ENCODE peak calls at places on chromosomes 5 and 9, in seven cellular contexts. Y, R, O, D, S, V and P are unnamed samples. For H3K4me1, the result is how much of the 10 kb centered on the place peaks cover.

GRCh38 chr9:127036437-127036836 is 86.0 kb downstream of the ANGPTL2 start:
- DNase-seq in Y (no peak), R (no peak), O (no peak), D (no peak), S (no peak), V (no peak), P (no peak)

GRCh38 chr9:119458068-119458467 is 88.8 kb upstream of the BRINP1 start:
- DNase-seq in Y (no peak), R (no peak), O (no peak), D (no peak), S (no peak), V (no peak), P (no peak)

GRCh38 chr9:91197232-91198181 is 164.2 kb downstream of the AUH start:
- DNase-seq in Y (peak), R (no peak), O (peak), D (peak), S (peak), V (peak), P (peak)

GRCh38 chr5:160262665-160263064 is 33.4 kb downstream of the FABP6 start:
- DNase-seq in Y (no peak), R (peak), O (no peak), D (no peak), S (no peak), V (no peak), P (no peak)

GRCh38 chr5:178382689-178383276 is 150.2 kb upstream of the PHYKPL start:
- DNase-seq in Y (no peak), R (no peak), O (no peak), D (no peak), S (peak), V (no peak), P (no peak)

GRCh38 chr5:41517909-41518308 is 7.5 kb upstream of the PLCXD3 start:
- DNase-seq in Y (no peak), R (no peak), O (no peak), D (no peak), S (no peak), V (no peak), P (no peak)

GRCh38 chr9:114895605-114896004 is 34.8 kb downstream of the TNFSF8 start:
- DNase-seq in Y (peak), R (no peak), O (no peak), D (no peak), S (no peak), V (no peak), P (no peak)

GRCh38 chr9:100309992-100310391 is 42.8 kb downstream of the TEX10 start:
- DNase-seq in Y (no peak), R (no peak), O (no peak), D (no peak), S (no peak), V (no peak), P (no peak)

GRCh38 chr5:96144289-96144688 is 182.6 kb upstream of the ELL2 start:
- DNase-seq in Y (no peak), R (no peak), O (no peak), D (no peak), S (no peak), V (no peak), P (no peak)

GRCh38 chr5:60842859-60843692 is 993 bp downstream of the ELOVL7 start:
- DNase-seq in Y (no peak), R (no peak), O (no peak), D (no peak), S (peak), V (no peak), P (no peak)

GRCh38 chr5:53381-54174 is 38.4 kb upstream of the PLEKHG4B start:
- DNase-seq in Y (no peak), R (no peak), O (no peak), D (no peak), S (peak), V (no peak), P (no peak)

GRCh38 chr5:77683171-77683732 is 44.7 kb upstream of the OTP start:
- DNase-seq in Y (no peak), R (no peak), O (no peak), D (no peak), S (no peak), V (no peak), P (no peak)

GRCh38 chr5:133482033-133482432 is 130.3 kb downstream of the FSTL4 start:
- DNase-seq in Y (no peak), R (no peak), O (no peak), D (no peak), S (no peak), V (no peak), P (no peak)

GRCh38 chr5:154868702-154869101 is 10.3 kb downstream of the CNOT8 start:
- DNase-seq in Y (no peak), R (no peak), O (no peak), D (no peak), S (peak), V (no peak), P (peak)

GRCh38 chr9:131299346-131299745 is 9.8 kb downstream of the PLPP7 start:
- DNase-seq in Y (no peak), R (peak), O (peak), D (no peak), S (no peak), V (no peak), P (no peak)

GRCh38 chr9:130029591-130029990 is 13.4 kb downstream of the FNBP1 start:
- DNase-seq in Y (no peak), R (no peak), O (no peak), D (no peak), S (no peak), V (no peak), P (no peak)
- H3K4me1 ChIP-seq in Y (half or more), R (under half), O (under half), D (half or more), S (half or more), V (under half), P (half or more)

GRCh38 chr5:144183254-144183889 is 12.7 kb downstream of the KCTD16 start:
- DNase-seq in Y (no peak), R (no peak), O (no peak), D (no peak), S (no peak), V (no peak), P (no peak)
- TF ChIP-seq CTCF in Y (peak), R (peak), O (peak), D (peak), S (peak), V (peak), P (peak)

GRCh38 chr9:89523948-89524347 is 26.0 kb upstream of the SEMA4D start:
- DNase-seq in Y (no peak), R (no peak), O (no peak), D (no peak), S (no peak), V (no peak), P (no peak)

GRCh38 chr9:89519393-89519805 is 21.5 kb upstream of the SEMA4D start:
- DNase-seq in Y (no peak), R (no peak), O (peak), D (no peak), S (peak), V (no peak), P (peak)

GRCh38 chr9:89524888-89525385 is 27.0 kb upstream of the SEMA4D start:
- DNase-seq in Y (no peak), R (no peak), O (no peak), D (no peak), S (no peak), V (no peak), P (no peak)

GRCh38 chr9:89522979-89523305 is 25.0 kb upstream of the SEMA4D start:
- DNase-seq in Y (no peak), R (no peak), O (no peak), D (no peak), S (no peak), V (no peak), P (no peak)

DNA sequence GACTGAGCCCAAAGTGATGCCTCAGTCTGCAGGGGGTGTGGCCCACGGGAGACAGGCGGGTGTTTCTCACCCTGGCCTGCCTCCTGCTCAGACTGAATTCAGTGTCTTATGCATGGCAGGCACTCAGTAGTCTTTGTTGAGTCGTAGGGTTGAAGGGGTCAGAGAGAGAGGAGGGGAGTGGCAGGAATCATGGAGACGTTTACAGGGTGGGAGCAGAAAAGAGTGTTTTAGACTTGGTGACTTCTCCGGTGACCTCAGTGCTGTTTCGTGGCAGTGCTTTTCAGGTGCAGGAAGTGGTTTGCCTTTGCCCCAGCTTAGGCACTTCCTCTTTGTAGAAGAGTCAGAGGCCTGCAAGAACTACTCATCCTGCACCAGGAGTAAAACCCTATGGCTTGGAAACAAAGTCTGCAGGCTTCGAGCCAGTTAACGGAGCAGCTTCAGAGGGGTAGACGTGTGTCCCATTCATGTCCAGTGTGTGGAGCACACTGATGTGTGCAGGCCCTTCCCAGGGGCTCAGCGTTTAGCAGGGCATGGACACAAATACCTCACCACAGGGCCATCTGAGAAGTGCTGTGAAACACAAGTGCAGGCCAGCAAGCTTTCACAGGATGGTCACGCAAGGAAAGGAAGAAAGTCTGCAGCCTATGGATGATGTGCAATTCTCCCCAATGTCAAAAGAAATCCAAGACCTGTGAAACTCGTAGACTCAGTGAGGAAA is 24.5 kb upstream of the SEMA4D start:
- DNase-seq in Y (no peak), R (no peak), O (no peak), D (peak), S (no peak), V (no peak), P (peak)
- H3K27ac ChIP-seq in Y (no peak), R (no peak), O (no peak), D (no peak), S (no peak), V (no peak), P (no peak)

GRCh38 chr9:137202966-137203365 is 2.4 kb upstream of the TPRN start:
- DNase-seq in Y (no peak), R (no peak), O (no peak), D (no peak), S (no peak), V (no peak), P (no peak)
- H3K4me1 ChIP-seq in Y (half or more), R (half or more), O (half or more), D (half or more), S (half or more), V (half or more), P (half or more)

DNA sequence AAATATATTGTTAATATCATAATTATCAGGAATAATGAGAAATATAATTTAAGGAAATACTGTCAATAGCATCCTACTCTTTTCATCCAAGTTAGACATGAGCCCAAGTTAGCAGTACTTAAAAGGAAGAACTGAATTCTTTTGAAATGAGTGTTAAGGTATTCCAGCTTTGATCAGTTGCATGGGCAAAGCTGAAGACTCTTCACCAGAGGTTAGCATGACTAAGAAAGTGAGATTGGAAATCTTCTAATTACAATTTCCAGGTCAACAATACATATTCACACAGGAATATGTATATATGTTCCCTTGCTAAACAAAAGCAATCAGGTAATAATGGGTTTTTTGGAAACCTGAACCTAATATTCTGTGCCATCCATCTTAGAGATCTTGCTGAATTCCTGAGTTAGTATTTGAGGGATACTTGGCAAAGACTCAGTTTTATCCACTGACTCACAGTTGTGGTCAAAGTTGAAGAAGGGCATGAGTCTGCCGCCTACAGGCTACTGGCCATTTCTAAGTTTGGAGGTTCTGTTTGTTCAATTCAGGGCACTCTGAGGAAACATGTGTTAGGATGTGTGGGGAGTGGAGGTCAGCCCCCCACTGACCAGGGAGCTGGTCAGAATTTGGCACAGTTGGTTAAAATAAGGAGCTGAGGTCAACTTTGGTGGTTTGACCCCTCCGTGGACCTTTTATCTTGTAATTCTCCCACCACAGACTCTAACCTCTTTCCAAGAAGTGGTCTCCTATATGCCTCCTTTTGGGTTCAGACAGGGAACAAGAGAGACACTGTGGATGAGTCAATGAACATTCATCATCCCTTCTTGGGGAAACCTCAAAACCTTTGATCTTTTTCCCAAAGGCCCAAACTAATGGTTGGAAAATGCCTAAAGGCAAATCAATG is 118.3 kb downstream of the PIK3R1 start:
- DNase-seq in Y (no peak), R (no peak), O (no peak), D (no peak), S (no peak), V (no peak), P (no peak)
- TF ChIP-seq CTCF in Y (no peak), R (no peak), O (no peak), D (no peak), S (no peak), V (no peak), P (no peak)

GRCh38 chr5:108661590-108662219 is 86.0 kb upstream of the FER start:
- DNase-seq in Y (no peak), R (no peak), O (no peak), D (no peak), S (no peak), V (no peak), P (no peak)

GRCh38 chr5:108655750-108656450 is 91.8 kb upstream of the FER start:
- DNase-seq in Y (no peak), R (no peak), O (no peak), D (no peak), S (no peak), V (no peak), P (no peak)

GRCh38 chr5:108661030-108661429 is 86.7 kb upstream of the FER start:
- DNase-seq in Y (no peak), R (no peak), O (no peak), D (no peak), S (no peak), V (no peak), P (no peak)

GRCh38 chr5:108654042-108654441 is 93.7 kb upstream of the FER start:
- DNase-seq in Y (peak), R (no peak), O (no peak), D (no peak), S (no peak), V (no peak), P (no peak)

GRCh38 chr5:108659531-108659930 is 88.2 kb upstream of the FER start:
- DNase-seq in Y (no peak), R (no peak), O (no peak), D (no peak), S (no peak), V (no peak), P (no peak)
- H3K27ac ChIP-seq in Y (no peak), R (no peak), O (no peak), D (no peak), S (no peak), V (no peak), P (no peak)